ENCODE peak calls at places on chromosomes 3 and 15, in four cellular contexts. O, X, Q and T are unnamed samples.
A peak's percentile ranks its signal among the peaks of the same experiment; 100 is the strongest.

GRCh38 chr15:62393196-62393595 is 228.1 kb upstream of the C2CD4B start:
- DNase-seq in O (no peak), X (no peak), Q (no peak), T (no peak)

GRCh38 chr3:93906245-93906644 is 67.5 kb downstream of the PROS1 start:
- DNase-seq in O (no peak), X (no peak), Q (no peak), T (no peak)

GRCh38 chr3:122687298-122687697 is 6.7 kb downstream of the PARP14 start:
- DNase-seq in O (no peak), X (no peak), Q (no peak), T (no peak)

GRCh38 chr3:4980229-4981159 is 1.3 kb downstream of the BHLHE40 start:
- DNase-seq in O (peak; percentile 59), X (peak; percentile 66), Q (peak; percentile 89), T (peak; percentile 98)

GRCh38 chr3:65808407-65808806 is 230.3 kb downstream of the MAGI1 start:
- DNase-seq in O (no peak), X (no peak), Q (no peak), T (no peak)

GRCh38 chr3:65864357-65864904 is 174.3 kb downstream of the MAGI1 start:
- DNase-seq in O (no peak), X (no peak), Q (no peak), T (no peak)

GRCh38 chr15:37045859-37046318 is 54.5 kb downstream of the MEIS2 start:
- DNase-seq in O (peak; percentile 83), X (no peak), Q (no peak), T (no peak)

GRCh38 chr3:45056608-45057301 is 30.7 kb downstream of the CLEC3B start:
- DNase-seq in O (no peak), X (no peak), Q (no peak), T (no peak)

GRCh38 chr3:64443553-64444331 is 218.5 kb upstream of the PRICKLE2 start:
- DNase-seq in O (no peak), X (no peak), Q (no peak), T (peak; percentile 20)
- H3K4me3 ChIP-seq in O (no peak overlapping the region), X (no peak overlapping the region), Q (no peak overlapping the region), T (no peak overlapping the region)

DNA sequence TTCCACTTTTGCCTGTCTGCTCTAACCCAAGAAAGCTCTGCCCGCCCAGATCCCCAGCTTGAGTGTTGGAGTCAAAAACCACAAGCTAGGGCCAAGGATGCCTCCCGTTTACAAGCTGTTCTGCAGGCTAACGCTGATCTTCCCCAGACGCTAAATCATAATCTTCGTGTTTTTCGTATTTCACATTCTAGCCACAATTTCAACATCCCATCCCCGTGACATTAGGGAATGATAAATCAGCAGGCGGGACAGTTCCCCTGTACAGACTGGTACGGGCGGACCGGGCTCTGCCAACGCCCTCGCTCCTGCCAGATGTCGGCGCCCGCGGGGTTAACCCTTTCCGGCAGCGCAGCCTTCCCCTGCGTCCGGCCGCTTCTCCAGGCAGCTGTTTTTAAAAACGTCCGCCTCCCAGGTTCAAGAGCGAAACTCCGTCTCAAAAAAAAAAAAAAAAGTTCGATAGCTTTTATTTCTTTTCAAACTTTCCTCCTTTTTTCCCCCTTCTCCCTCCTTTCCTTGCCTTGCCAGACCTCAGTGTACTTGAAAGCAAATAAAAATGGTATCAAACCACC is 81.0 kb upstream of the BNC1 start:
- DNase-seq in O (no peak), X (no peak), Q (no peak), T (no peak)
- H3K4me3 ChIP-seq in O (peak overlapping the region; percentile 53), X (no peak overlapping the region), Q (no peak overlapping the region), T (peak overlapping the region; percentile 5)

GRCh38 chr3:42638339-42638842 is 15.1 kb upstream of the ZBTB47 start:
- DNase-seq in O (no peak), X (peak; percentile 30), Q (no peak), T (no peak)
- H3K4me3 ChIP-seq in O (no peak overlapping the region), X (no peak overlapping the region), Q (no peak overlapping the region), T (no peak overlapping the region)

GRCh38 chr15:70526221-70526973 is 237.0 kb downstream of the UACA start:
- DNase-seq in O (no peak), X (no peak), Q (peak; percentile 79), T (peak; percentile 48)
- H3K4me3 ChIP-seq in O (no peak overlapping the region), X (no peak overlapping the region), Q (no peak overlapping the region), T (no peak overlapping the region)

DNA sequence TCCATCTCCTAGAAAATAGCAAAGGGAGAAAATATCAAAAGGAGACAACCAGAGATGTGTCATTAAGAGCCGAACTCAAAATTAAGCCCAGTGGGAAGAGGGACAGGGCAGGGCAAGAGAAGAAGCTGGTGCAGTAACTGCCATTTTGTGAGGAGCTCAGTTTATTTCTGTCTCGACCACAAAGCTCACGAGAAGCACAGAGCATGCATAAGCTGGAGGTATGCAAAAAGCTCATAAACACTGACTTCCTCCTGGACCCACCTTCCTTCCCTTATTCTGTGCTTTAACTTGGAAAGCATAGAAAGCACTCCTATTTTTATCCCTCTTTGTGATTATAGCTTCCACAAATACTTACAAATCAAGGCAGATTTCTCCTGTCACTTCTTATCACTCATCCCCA is 81.3 kb downstream of the DGKG start:
- DNase-seq in O (no peak), X (no peak), Q (no peak), T (no peak)
- H3K4me3 ChIP-seq in O (no peak overlapping the region), X (no peak overlapping the region), Q (no peak overlapping the region), T (no peak overlapping the region)

GRCh38 chr3:38493019-38493418 is 3.1 kb upstream of the EXOG start:
- DNase-seq in O (no peak), X (no peak), Q (no peak), T (no peak)

GRCh38 chr3:38500688-38501417 is 4.7 kb downstream of the EXOG start:
- DNase-seq in O (no peak), X (no peak), Q (no peak), T (no peak)

GRCh38 chr3:38496131-38496910 is at the start of gene EXOG:
- DNase-seq in O (peak; percentile 90), X (peak; percentile 67), Q (peak; percentile 91), T (peak; percentile 97)

GRCh38 chr3:38491215-38491614 is 4.9 kb upstream of the EXOG start:
- DNase-seq in O (no peak), X (no peak), Q (no peak), T (no peak)

GRCh38 chr3:38497026-38497425 is 886 bp downstream of the EXOG start:
- DNase-seq in O (no peak), X (no peak), Q (no peak), T (no peak)
- H3K4me3 ChIP-seq in O (peak overlapping the region; percentile 44), X (peak overlapping the region; percentile 81), Q (no peak overlapping the region), T (peak overlapping the region; percentile 58)

GRCh38 chr3:129441215-129441614 is 1.2 kb downstream of the IFT122 start:
- DNase-seq in O (no peak), X (no peak), Q (no peak), T (no peak)
- H3K4me3 ChIP-seq in O (no peak overlapping the region), X (peak overlapping the region; percentile 76), Q (peak overlapping the region; percentile 26), T (peak overlapping the region; percentile 78)

GRCh38 chr15:55858661-55859060 is 115.7 kb upstream of the PRTG start:
- DNase-seq in O (no peak), X (no peak), Q (no peak), T (no peak)
- H3K4me3 ChIP-seq in O (no peak overlapping the region), X (no peak overlapping the region), Q (no peak overlapping the region), T (no peak overlapping the region)